ENCODE peak calls at places on chromosomes 6 and 20, in ten cellular contexts. P is HS-27A; G is NCI-H1930; O is amygdala; M is RCC 7860; E is endothelial cell; U is transverse colon; C is H9; I is AG08395; W is activated CD4-positive, alpha-beta T cell treated with anti-CD3 and anti-CD28 coated beads for 36 hours. Y is an unnamed sample.
A peak's percentile ranks its signal among the peaks of the same experiment; 100 is the strongest.

GRCh38 chr6:14921170-14921569 is 324.7 kb upstream of the JARID2 start:
- DNase-seq in P (no peak), G (no peak), O (no peak), M (no peak), E (peak; percentile 18), U (peak; percentile 44), C (peak; percentile 58), I (no peak), W (no peak), Y (no peak)

GRCh38 chr20:10922941-10923340 is 249.1 kb upstream of the JAG1 start:
- DNase-seq in P (peak; percentile 91), G (no peak), O (no peak), M (peak; percentile 83), E (no peak), U (no peak), C (no peak), I (peak; percentile 67), W (no peak), Y (peak; percentile 60)

GRCh38 chr6:127972815-127973214 is 72.0 kb upstream of the THEMIS start:
- DNase-seq in P (no peak), G (no peak), O (no peak), M (no peak), E (no peak), U (no peak), C (no peak), I (no peak), W (peak; percentile 65), Y (no peak)

GRCh38 chr20:3248167-3248992 is 9.4 kb upstream of the SLC4A11 start:
- DNase-seq in P (no peak), G (no peak), O (no peak), M (no peak), E (peak; percentile 34), U (no peak), C (peak; percentile 73), I (peak; percentile 50), W (peak; percentile 47), Y (no peak)

GRCh38 chr6:20028562-20028961 is 183.7 kb downstream of the MBOAT1 start:
- DNase-seq in P (no peak), G (no peak), O (no peak), M (no peak), E (no peak), U (no peak), C (no peak), I (no peak), W (no peak), Y (no peak)

GRCh38 chr6:12459945-12460800 is 170.0 kb downstream of the EDN1 start:
- DNase-seq in P (no peak), G (no peak), O (no peak), M (peak; percentile 66), E (no peak), U (no peak), C (no peak), I (no peak), W (no peak), Y (no peak)

GRCh38 chr6:166686317-166686716 is 59.3 kb upstream of the RPS6KA2 start:
- DNase-seq in P (no peak), G (no peak), O (no peak), M (no peak), E (no peak), U (no peak), C (no peak), I (no peak), W (no peak), Y (no peak)

GRCh38 chr6:43093361-43094289 is 17.5 kb downstream of the PTK7 start:
- DNase-seq in P (no peak), G (no peak), O (no peak), M (no peak), E (no peak), U (peak; percentile 29), C (peak; percentile 56), I (peak; percentile 83), W (no peak), Y (no peak)

GRCh38 chr6:50845499-50846108 is 26.9 kb downstream of the TFAP2B start:
- DNase-seq in P (no peak), G (no peak), O (no peak), M (no peak), E (no peak), U (no peak), C (peak; percentile 65), I (no peak), W (no peak), Y (no peak)

GRCh38 chr6:138847884-138848283 is 52.0 kb downstream of the ECT2L start:
- DNase-seq in P (no peak), G (no peak), O (no peak), M (no peak), E (no peak), U (no peak), C (no peak), I (no peak), W (no peak), Y (no peak)

Y was measured in T1000.